ENCODE peak calls at places on chromosomes 6 and 20, in eight cellular contexts. R is neural progenitor cell, E is AG09319, C is GM12892, M is iris pigment epithelial cell, I is fibroblast of lung, V is HTR-8/SVneo, Q is NCI-H1092. L is an unnamed sample.

GRCh38 chr6:125611573-125612399 is 137.6 kb upstream of the HEY2 start:
- DNase-seq in E (no peak), V (no peak), R (peak), Q (peak), I (peak), C (no peak), M (peak), L (no peak)

GRCh38 chr6:42429042-42429574 is 22.6 kb downstream of the TRERF1 start:
- DNase-seq in R (no peak), C (no peak), M (no peak), V (no peak), Q (no peak), I (no peak), E (no peak), L (no peak)

GRCh38 chr20:23692725-23693124 is 3.9 kb upstream of the CST4 start:
- DNase-seq in Q (no peak), I (no peak), C (no peak), M (no peak), V (no peak), R (no peak), E (no peak), L (no peak)

GRCh38 chr6:112366695-112367546 is 19.8 kb downstream of the RFPL4B start:
- DNase-seq in Q (no peak), V (no peak), E (no peak), M (no peak), I (no peak), R (no peak), C (no peak), L (no peak)

GRCh38 chr6:27176096-27176495 is 71.4 kb upstream of the PRSS16 start:
- DNase-seq in E (no peak), V (no peak), Q (no peak), I (peak), R (no peak), C (no peak), M (no peak), L (no peak)

GRCh38 chr20:53757472-53757913 is 163.9 kb upstream of the ZNF217 start:
- DNase-seq in E (no peak), C (no peak), I (no peak), R (no peak), M (no peak), Q (no peak), V (no peak), L (no peak)

GRCh38 chr6:104633125-104633524 is 226.6 kb downstream of the HACE1 start:
- DNase-seq in M (peak), R (no peak), C (no peak), E (no peak), Q (no peak), I (peak), V (no peak), L (peak)

GRCh38 chr6:87099472-87099871 is 4.6 kb upstream of the CGA start:
- DNase-seq in V (no peak), C (no peak), M (no peak), R (no peak), I (no peak), E (no peak), Q (no peak), L (no peak)

GRCh38 chr6:129965096-129965495 is 53.3 kb upstream of the L3MBTL3 start:
- DNase-seq in V (no peak), Q (no peak), C (no peak), E (no peak), R (no peak), M (no peak), I (no peak), L (no peak)

GRCh38 chr6:44072959-44073611 is 54.2 kb downstream of the MRPL14 start:
- DNase-seq in Q (no peak), E (peak), C (peak), M (peak), R (peak), I (peak), V (peak), L (no peak)

GRCh38 chr6:19719691-19720127 is 117.5 kb upstream of the ID4 start:
- DNase-seq in C (no peak), V (no peak), M (peak), I (peak), R (peak), Q (no peak), E (peak), L (no peak)

GRCh38 chr20:50725722-50726000 is 5.7 kb upstream of the PARD6B start:
- DNase-seq in E (no peak), Q (no peak), I (no peak), C (no peak), R (no peak), M (no peak), V (no peak), L (no peak)

GRCh38 chr6:1773697-1774096 is 164.0 kb downstream of the FOXC1 start:
- DNase-seq in I (no peak), M (no peak), V (no peak), R (no peak), Q (no peak), C (no peak), E (no peak), L (no peak)

GRCh38 chr6:42762950-42763349 is 17.0 kb upstream of the TBCC start:
- DNase-seq in M (no peak), C (no peak), E (no peak), R (no peak), I (no peak), Q (no peak), V (no peak), L (no peak)

GRCh38 chr6:30615219-30615957 is 1.7 kb downstream of the PPP1R10 start:
- DNase-seq in E (peak), V (no peak), I (peak), C (no peak), Q (peak), R (peak), M (peak), L (peak)

GRCh38 chr6:98343797-98344196 is 490.6 kb upstream of the POU3F2 start:
- DNase-seq in V (no peak), E (no peak), M (no peak), I (no peak), C (no peak), R (no peak), Q (no peak), L (no peak)

GRCh38 chr6:133854633-133855598 is 34.0 kb upstream of the TCF21 start:
- DNase-seq in M (no peak), C (no peak), R (peak), I (no peak), E (no peak), Q (no peak), V (peak), L (no peak)

GRCh38 chr20:39862613-39863012 is 826.4 kb downstream of the MAFB start:
- DNase-seq in I (no peak), R (no peak), V (no peak), C (no peak), E (peak), M (no peak), Q (no peak), L (no peak)

GRCh38 chr6:12075067-12075563 is 63.0 kb downstream of the HIVEP1 start:
- DNase-seq in V (no peak), Q (no peak), R (no peak), E (no peak), M (peak), C (no peak), I (no peak), L (no peak)

GRCh38 chr6:13397359-13398080 is 69.2 kb upstream of the TBC1D7 start:
- DNase-seq in Q (no peak), M (no peak), R (no peak), V (no peak), E (no peak), C (peak), I (peak), L (no peak)

GRCh38 chr20:63073051-63073737 is 66.4 kb upstream of the BHLHE23 start:
- DNase-seq in V (no peak), R (no peak), I (no peak), M (no peak), E (no peak), C (no peak), Q (no peak), L (no peak)

GRCh38 chr6:128005009-128005408 is 104.2 kb upstream of the THEMIS start:
- DNase-seq in R (no peak), V (no peak), I (peak), Q (no peak), E (no peak), C (no peak), M (peak), L (peak)

GRCh38 chr6:159974932-159975331 is 6.0 kb downstream of the IGF2R start:
- DNase-seq in Q (no peak), C (no peak), I (no peak), R (no peak), E (no peak), M (no peak), V (no peak), L (no peak)

GRCh38 chr20:50353289-50353961 is 156.8 kb upstream of the PTPN1 start:
- DNase-seq in I (no peak), R (no peak), Q (no peak), C (no peak), V (no peak), M (no peak), E (no peak), L (no peak)

GRCh38 chr6:20669571-20670314 is 135.5 kb downstream of the CDKAL1 start:
- DNase-seq in Q (no peak), M (no peak), V (no peak), R (no peak), C (no peak), I (no peak), E (no peak), L (no peak)

GRCh38 chr6:106128981-106129761 is 43.0 kb downstream of the PRDM1 start:
- DNase-seq in C (no peak), V (peak), E (peak), I (peak), M (peak), Q (no peak), R (no peak), L (peak)

GRCh38 chr6:46263709-46264091 is 92.9 kb upstream of the ENPP5 start:
- DNase-seq in Q (no peak), C (no peak), M (peak), R (no peak), V (peak), I (peak), E (peak), L (peak)

GRCh38 chr6:32799168-32799567 is 17.6 kb downstream of the HLA-DOB start:
- DNase-seq in C (no peak), E (no peak), R (no peak), Q (no peak), M (no peak), V (no peak), I (no peak), L (no peak)

GRCh38 chr20:59672576-59672975 is 68.2 kb downstream of the PHACTR3 start:
- DNase-seq in R (no peak), M (no peak), I (no peak), E (no peak), V (no peak), Q (no peak), C (no peak), L (no peak)

GRCh38 chr6:119240257-119241123 is 109.1 kb downstream of the MAN1A1 start:
- DNase-seq in V (no peak), I (peak), C (no peak), R (peak), Q (no peak), E (no peak), M (no peak), L (no peak)

GRCh38 chr6:130132286-130132701 is 90.5 kb downstream of the SAMD3 start:
- DNase-seq in V (no peak), Q (no peak), E (no peak), M (no peak), I (no peak), R (no peak), C (no peak), L (no peak)

GRCh38 chr20:63520939-63521601 is 505 bp downstream of the PPDPF start:
- DNase-seq in V (no peak), Q (peak), E (peak), R (peak), M (peak), I (peak), C (peak), L (peak)

GRCh38 chr6:133083248-133083967 is 157.7 kb upstream of the EYA4 start:
- DNase-seq in V (no peak), C (no peak), R (no peak), M (no peak), Q (no peak), I (no peak), E (no peak), L (no peak)

GRCh38 chr6:161542581-161542980 is 268.7 kb upstream of the AGPAT4 start:
- DNase-seq in R (no peak), M (no peak), Q (no peak), I (no peak), V (no peak), C (no peak), E (no peak), L (peak)

GRCh38 chr6:145349950-145350510 is 385.3 kb downstream of the EPM2A start:
- DNase-seq in I (no peak), V (no peak), Q (no peak), M (no peak), E (no peak), R (no peak), C (no peak), L (no peak)

GRCh38 chr20:46060301-46060881 is 29.4 kb downstream of the NCOA5 start:
- DNase-seq in Q (no peak), E (no peak), I (no peak), R (no peak), V (no peak), M (no peak), C (no peak), L (no peak)

GRCh38 chr6:149831380-149831820 is 32.8 kb downstream of the LRP11 start:
- DNase-seq in M (no peak), R (no peak), V (no peak), E (no peak), I (no peak), C (no peak), Q (no peak), L (no peak)

GRCh38 chr6:144619983-144620382 is 334.8 kb downstream of the UTRN start:
- DNase-seq in V (no peak), Q (no peak), E (no peak), M (no peak), R (no peak), I (no peak), C (no peak), L (no peak)

GRCh38 chr6:26250806-26251075 is 114.3 kb upstream of the BTN3A2 start:
- DNase-seq in V (no peak), I (no peak), M (peak), E (no peak), R (peak), Q (no peak), C (no peak), L (no peak)

L was measured in skeletal muscle cell.